ENCODE peak calls at places on chromosome 10, in nine cellular contexts. One of them, this sample, is unnamed.

GRCh38 chr10:125064681-125065492 is 95.5 kb downstream of the CTBP2 start:
- DNase-seq in choroid plexus epithelial cell: peak; percentile 78
- DNase-seq in cardiac fibroblast: peak; percentile 64
- DNase-seq in stomach: no peak
- DNase-seq in A549: no peak
- DNase-seq in B cell: peak; percentile 57
- DNase-seq in glutamatergic neuron: no peak
- DNase-seq in fibroblast of lung: peak; percentile 91
- DNase-seq in lower lobe of right lung: no peak
- DNase-seq in this sample: no peak

GRCh38 chr10:64079341-64079740 is 558.1 kb downstream of the REEP3 start:
- DNase-seq in choroid plexus epithelial cell: no peak
- DNase-seq in cardiac fibroblast: no peak
- DNase-seq in stomach: no peak
- DNase-seq in A549: no peak
- DNase-seq in B cell: no peak
- DNase-seq in glutamatergic neuron: no peak
- DNase-seq in fibroblast of lung: no peak
- DNase-seq in lower lobe of right lung: no peak
- DNase-seq in this sample: no peak

GRCh38 chr10:89981891-89982290 is 280.5 kb downstream of the KIF20B start:
- DNase-seq in choroid plexus epithelial cell: peak; percentile 29
- DNase-seq in cardiac fibroblast: peak; percentile 65
- DNase-seq in stomach: no peak
- DNase-seq in A549: no peak
- DNase-seq in B cell: no peak
- DNase-seq in glutamatergic neuron: no peak
- DNase-seq in fibroblast of lung: peak; percentile 83
- DNase-seq in lower lobe of right lung: no peak
- DNase-seq in this sample: no peak

GRCh38 chr10:47026301-47027107 is 115.3 kb downstream of the PTPN20 start:
- DNase-seq in choroid plexus epithelial cell: no peak
- DNase-seq in cardiac fibroblast: no peak
- DNase-seq in stomach: peak; percentile 23
- DNase-seq in A549: no peak
- DNase-seq in B cell: no peak
- DNase-seq in glutamatergic neuron: no peak
- DNase-seq in fibroblast of lung: no peak
- DNase-seq in lower lobe of right lung: peak; percentile 31
- DNase-seq in this sample: peak; percentile 2

GRCh38 chr10:307659-308058 is 172.4 kb downstream of the ZMYND11 start:
- DNase-seq in choroid plexus epithelial cell: no peak
- DNase-seq in cardiac fibroblast: no peak
- DNase-seq in stomach: no peak
- DNase-seq in A549: no peak
- DNase-seq in B cell: no peak
- DNase-seq in glutamatergic neuron: no peak
- DNase-seq in fibroblast of lung: no peak
- DNase-seq in lower lobe of right lung: no peak
- DNase-seq in this sample: no peak

GRCh38 chr10:109698121-109698520 is 225.2 kb downstream of the XPNPEP1 start:
- DNase-seq in choroid plexus epithelial cell: no peak
- DNase-seq in cardiac fibroblast: no peak
- DNase-seq in stomach: no peak
- DNase-seq in A549: no peak
- DNase-seq in B cell: no peak
- DNase-seq in glutamatergic neuron: peak; percentile 18
- DNase-seq in fibroblast of lung: no peak
- DNase-seq in lower lobe of right lung: no peak
- DNase-seq in this sample: no peak

GRCh38 chr10:124150189-124150806 is 56.9 kb upstream of the CHST15 start:
- DNase-seq in choroid plexus epithelial cell: no peak
- DNase-seq in cardiac fibroblast: no peak
- DNase-seq in stomach: no peak
- DNase-seq in A549: no peak
- DNase-seq in B cell: no peak
- DNase-seq in glutamatergic neuron: no peak
- DNase-seq in fibroblast of lung: no peak
- DNase-seq in lower lobe of right lung: no peak
- DNase-seq in this sample: no peak

GRCh38 chr10:110485541-110485940 is 12.2 kb upstream of the DUSP5 start:
- DNase-seq in choroid plexus epithelial cell: no peak
- DNase-seq in cardiac fibroblast: no peak
- DNase-seq in stomach: no peak
- DNase-seq in A549: no peak
- DNase-seq in B cell: no peak
- DNase-seq in glutamatergic neuron: no peak
- DNase-seq in fibroblast of lung: no peak
- DNase-seq in lower lobe of right lung: no peak
- DNase-seq in this sample: no peak

GRCh38 chr10:25633542-25633941 is 300.5 kb upstream of the MYO3A start:
- DNase-seq in choroid plexus epithelial cell: no peak
- DNase-seq in cardiac fibroblast: no peak
- DNase-seq in stomach: no peak
- DNase-seq in A549: no peak
- DNase-seq in B cell: no peak
- DNase-seq in glutamatergic neuron: no peak
- DNase-seq in fibroblast of lung: no peak
- DNase-seq in lower lobe of right lung: no peak
- DNase-seq in this sample: no peak

GRCh38 chr10:70791390-70792039 is 6.3 kb upstream of the TBATA start:
- DNase-seq in choroid plexus epithelial cell: no peak
- DNase-seq in cardiac fibroblast: no peak
- DNase-seq in stomach: no peak
- DNase-seq in A549: no peak
- DNase-seq in B cell: no peak
- DNase-seq in glutamatergic neuron: no peak
- DNase-seq in fibroblast of lung: no peak
- DNase-seq in lower lobe of right lung: no peak
- DNase-seq in this sample: no peak

GRCh38 chr10:4512557-4513286 is 313.3 kb upstream of the AKR1E2 start:
- DNase-seq in choroid plexus epithelial cell: peak; percentile 88
- DNase-seq in cardiac fibroblast: peak; percentile 85
- DNase-seq in stomach: peak; percentile 37
- DNase-seq in A549: peak; percentile 75
- DNase-seq in B cell: no peak
- DNase-seq in glutamatergic neuron: peak; percentile 48
- DNase-seq in fibroblast of lung: peak; percentile 59
- DNase-seq in lower lobe of right lung: peak; percentile 55
- DNase-seq in this sample: peak; percentile 23

GRCh38 chr10:24617771-24618396 is 105.8 kb downstream of the ARHGAP21 start:
- DNase-seq in choroid plexus epithelial cell: peak; percentile 58
- DNase-seq in cardiac fibroblast: peak; percentile 52
- DNase-seq in stomach: peak; percentile 68
- DNase-seq in A549: peak; percentile 78
- DNase-seq in B cell: peak; percentile 49
- DNase-seq in glutamatergic neuron: peak; percentile 78
- DNase-seq in fibroblast of lung: peak; percentile 30
- DNase-seq in lower lobe of right lung: peak; percentile 58
- DNase-seq in this sample: peak; percentile 77

GRCh38 chr10:104784452-104784851 is 143.4 kb downstream of the SORCS3 start:
- DNase-seq in choroid plexus epithelial cell: no peak
- DNase-seq in cardiac fibroblast: no peak
- DNase-seq in stomach: no peak
- DNase-seq in A549: no peak
- DNase-seq in B cell: no peak
- DNase-seq in glutamatergic neuron: no peak
- DNase-seq in fibroblast of lung: no peak
- DNase-seq in lower lobe of right lung: no peak
- DNase-seq in this sample: no peak

GRCh38 chr10:76017026-76017732 is 585.8 kb downstream of the LRMDA start:
- DNase-seq in choroid plexus epithelial cell: peak; percentile 23
- DNase-seq in cardiac fibroblast: no peak
- DNase-seq in stomach: no peak
- DNase-seq in A549: no peak
- DNase-seq in B cell: no peak
- DNase-seq in glutamatergic neuron: no peak
- DNase-seq in fibroblast of lung: peak; percentile 17
- DNase-seq in lower lobe of right lung: no peak
- DNase-seq in this sample: no peak

GRCh38 chr10:24324651-24325050 is 115.7 kb downstream of the KIAA1217 start:
- DNase-seq in choroid plexus epithelial cell: no peak
- DNase-seq in cardiac fibroblast: no peak
- DNase-seq in stomach: no peak
- DNase-seq in A549: no peak
- DNase-seq in B cell: no peak
- DNase-seq in glutamatergic neuron: no peak
- DNase-seq in fibroblast of lung: no peak
- DNase-seq in lower lobe of right lung: no peak
- DNase-seq in this sample: no peak

GRCh38 chr10:89684604-89685003 is 16.8 kb upstream of the KIF20B start:
- DNase-seq in choroid plexus epithelial cell: peak; percentile 38
- DNase-seq in cardiac fibroblast: peak; percentile 47
- DNase-seq in stomach: no peak
- DNase-seq in A549: no peak
- DNase-seq in B cell: no peak
- DNase-seq in glutamatergic neuron: no peak
- DNase-seq in fibroblast of lung: peak; percentile 29
- DNase-seq in lower lobe of right lung: no peak
- DNase-seq in this sample: no peak

GRCh38 chr10:71713135-71714040 is 6.2 kb downstream of the C10orf105 start:
- DNase-seq in choroid plexus epithelial cell: peak; percentile 23
- DNase-seq in cardiac fibroblast: peak; percentile 97
- DNase-seq in stomach: peak; percentile 65
- DNase-seq in A549: no peak
- DNase-seq in B cell: no peak
- DNase-seq in glutamatergic neuron: no peak
- DNase-seq in fibroblast of lung: peak; percentile 89
- DNase-seq in lower lobe of right lung: peak; percentile 74
- DNase-seq in this sample: no peak

GRCh38 chr10:3948843-3949242 is 163.8 kb upstream of the KLF6 start:
- DNase-seq in choroid plexus epithelial cell: peak; percentile 88
- DNase-seq in cardiac fibroblast: peak; percentile 54
- DNase-seq in stomach: peak; percentile 54
- DNase-seq in A549: peak; percentile 16
- DNase-seq in B cell: no peak
- DNase-seq in glutamatergic neuron: no peak
- DNase-seq in fibroblast of lung: peak; percentile 89
- DNase-seq in lower lobe of right lung: no peak
- DNase-seq in this sample: no peak

GRCh38 chr10:96358851-96359540 is at the start of gene OPALIN:
- DNase-seq in choroid plexus epithelial cell: no peak
- DNase-seq in cardiac fibroblast: no peak
- DNase-seq in stomach: no peak
- DNase-seq in A549: no peak
- DNase-seq in B cell: no peak
- DNase-seq in glutamatergic neuron: no peak
- DNase-seq in fibroblast of lung: no peak
- DNase-seq in lower lobe of right lung: no peak
- DNase-seq in this sample: no peak

GRCh38 chr10:13221572-13221971 is 12.6 kb downstream of the UCMA start:
- DNase-seq in choroid plexus epithelial cell: no peak
- DNase-seq in cardiac fibroblast: no peak
- DNase-seq in stomach: no peak
- DNase-seq in A549: no peak
- DNase-seq in B cell: no peak
- DNase-seq in glutamatergic neuron: no peak
- DNase-seq in fibroblast of lung: no peak
- DNase-seq in lower lobe of right lung: no peak
- DNase-seq in this sample: no peak

GRCh38 chr10:60496181-60496580 is 106.5 kb upstream of the ANK3 start:
- DNase-seq in choroid plexus epithelial cell: peak; percentile 38
- DNase-seq in cardiac fibroblast: peak; percentile 56
- DNase-seq in stomach: no peak
- DNase-seq in A549: no peak
- DNase-seq in B cell: no peak
- DNase-seq in glutamatergic neuron: no peak
- DNase-seq in fibroblast of lung: no peak
- DNase-seq in lower lobe of right lung: no peak
- DNase-seq in this sample: no peak

GRCh38 chr10:24723788-24724380 is at the start of gene ARHGAP21:
- DNase-seq in choroid plexus epithelial cell: peak; percentile 82
- DNase-seq in cardiac fibroblast: peak; percentile 88
- DNase-seq in stomach: peak; percentile 71
- DNase-seq in A549: peak; percentile 66
- DNase-seq in B cell: peak; percentile 59
- DNase-seq in glutamatergic neuron: peak; percentile 70
- DNase-seq in fibroblast of lung: peak; percentile 77
- DNase-seq in lower lobe of right lung: peak; percentile 75
- DNase-seq in this sample: peak; percentile 63

DNA sequence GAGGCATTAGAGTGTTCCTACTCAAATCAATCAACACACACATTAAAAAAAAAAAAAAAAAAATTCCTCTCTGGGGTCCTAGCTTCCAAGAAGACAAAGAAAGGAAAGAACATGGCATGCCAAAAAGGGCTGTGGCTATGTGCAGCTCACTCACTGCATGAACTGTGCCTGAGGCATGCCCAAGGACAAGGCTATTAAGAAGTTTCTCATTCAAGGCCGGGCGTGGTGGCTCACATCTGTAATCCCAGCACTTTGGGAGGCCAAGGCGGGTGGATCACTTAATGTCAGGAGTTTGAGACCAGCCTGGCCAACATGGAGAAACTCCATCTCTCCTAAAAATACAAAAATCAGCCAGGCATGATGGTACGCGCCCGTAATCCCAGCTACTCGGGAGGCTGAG is 41.9 kb upstream of the PPP3CB start:
- DNase-seq in choroid plexus epithelial cell: no peak
- DNase-seq in cardiac fibroblast: no peak
- DNase-seq in stomach: no peak
- DNase-seq in A549: no peak
- DNase-seq in B cell: no peak
- DNase-seq in glutamatergic neuron: no peak
- DNase-seq in fibroblast of lung: no peak
- DNase-seq in lower lobe of right lung: no peak
- DNase-seq in this sample: no peak
- TF ChIP-seq CTCF in choroid plexus epithelial cell: no peak
- TF ChIP-seq CTCF in cardiac fibroblast: no peak
- TF ChIP-seq CTCF in stomach: no peak
- TF ChIP-seq CTCF in A549: no peak
- TF ChIP-seq CTCF in B cell: no peak
- TF ChIP-seq CTCF in glutamatergic neuron: no peak
- TF ChIP-seq CTCF in fibroblast of lung: no peak
- TF ChIP-seq CTCF in lower lobe of right lung: no peak
- TF ChIP-seq CTCF in this sample: no peak

GRCh38 chr10:49164587-49165188 is 23.5 kb downstream of the TMEM273 start:
- DNase-seq in choroid plexus epithelial cell: peak; percentile 76
- DNase-seq in cardiac fibroblast: peak; percentile 53
- DNase-seq in stomach: no peak
- DNase-seq in A549: peak; percentile 45
- DNase-seq in B cell: peak; percentile 60
- DNase-seq in glutamatergic neuron: peak; percentile 65
- DNase-seq in fibroblast of lung: peak; percentile 6
- DNase-seq in lower lobe of right lung: no peak
- DNase-seq in this sample: peak; percentile 69
- TF ChIP-seq CTCF in choroid plexus epithelial cell: peak; percentile 93
- TF ChIP-seq CTCF in cardiac fibroblast: peak; percentile 77
- TF ChIP-seq CTCF in stomach: peak; percentile 40
- TF ChIP-seq CTCF in A549: peak; percentile 29
- TF ChIP-seq CTCF in B cell: peak; percentile 53
- TF ChIP-seq CTCF in glutamatergic neuron: peak; percentile 59
- TF ChIP-seq CTCF in fibroblast of lung: peak; percentile 61
- TF ChIP-seq CTCF in lower lobe of right lung: peak; percentile 63
- TF ChIP-seq CTCF in this sample: no peak

GRCh38 chr10:48735836-48736390 is 51.2 kb downstream of the WDFY4 start:
- DNase-seq in choroid plexus epithelial cell: no peak
- DNase-seq in cardiac fibroblast: no peak
- DNase-seq in stomach: no peak
- DNase-seq in A549: no peak
- DNase-seq in B cell: no peak
- DNase-seq in glutamatergic neuron: no peak
- DNase-seq in fibroblast of lung: no peak
- DNase-seq in lower lobe of right lung: no peak
- DNase-seq in this sample: no peak
- TF ChIP-seq CTCF in choroid plexus epithelial cell: no peak
- TF ChIP-seq CTCF in cardiac fibroblast: no peak
- TF ChIP-seq CTCF in stomach: no peak
- TF ChIP-seq CTCF in A549: no peak
- TF ChIP-seq CTCF in B cell: no peak
- TF ChIP-seq CTCF in glutamatergic neuron: no peak
- TF ChIP-seq CTCF in fibroblast of lung: no peak
- TF ChIP-seq CTCF in lower lobe of right lung: no peak
- TF ChIP-seq CTCF in this sample: no peak

GRCh38 chr10:99524050-99524666 is 8.6 kb upstream of the NKX2-3 start:
- DNase-seq in choroid plexus epithelial cell: no peak
- DNase-seq in cardiac fibroblast: no peak
- DNase-seq in stomach: no peak
- DNase-seq in A549: no peak
- DNase-seq in B cell: no peak
- DNase-seq in glutamatergic neuron: no peak
- DNase-seq in fibroblast of lung: no peak
- DNase-seq in lower lobe of right lung: no peak
- DNase-seq in this sample: no peak
- TF ChIP-seq CTCF in choroid plexus epithelial cell: no peak
- TF ChIP-seq CTCF in cardiac fibroblast: no peak
- TF ChIP-seq CTCF in stomach: no peak
- TF ChIP-seq CTCF in A549: no peak
- TF ChIP-seq CTCF in B cell: no peak
- TF ChIP-seq CTCF in glutamatergic neuron: no peak
- TF ChIP-seq CTCF in fibroblast of lung: no peak
- TF ChIP-seq CTCF in lower lobe of right lung: no peak
- TF ChIP-seq CTCF in this sample: no peak